ENCODE peak calls at places on chromosomes 2 and 18, in six cellular contexts. Y, R, S, Q, E and Z are unnamed samples.

GRCh38 chr2:43005211-43005974 is 213.0 kb upstream of the HAAO start:
- DNase-seq in S (no peak), E (peak), Y (no peak), Q (no peak), R (no peak), Z (no peak)

GRCh38 chr18:37421349-37422080 is 144.1 kb downstream of the CELF4 start:
- DNase-seq in S (no peak), E (no peak), Q (no peak), Y (no peak), R (no peak), Z (no peak)

GRCh38 chr18:53509886-53510285 is 714.6 kb downstream of the MBD2 start:
- DNase-seq in S (no peak), E (no peak), Q (no peak), Y (no peak), R (no peak), Z (no peak)

GRCh38 chr18:73331212-73331772 is 463.5 kb upstream of the NETO1 start:
- DNase-seq in E (no peak), Q (no peak), R (no peak), S (no peak), Y (no peak), Z (no peak)

GRCh38 chr2:132270981-132271546 is 109.3 kb upstream of the ANKRD30BL start:
- DNase-seq in S (no peak), Q (no peak), R (no peak), E (no peak), Y (no peak), Z (no peak)

GRCh38 chr2:12728221-12728777 is 11.6 kb downstream of the TRIB2 start:
- DNase-seq in R (no peak), Q (peak), S (no peak), E (no peak), Y (peak), Z (no peak)

GRCh38 chr2:121532347-121532766 is 1.7 kb downstream of the RNU4ATAC start:
- DNase-seq in R (peak), Y (no peak), E (no peak), S (no peak), Q (peak), Z (no peak)

GRCh38 chr2:239689985-239690384 is 289.2 kb upstream of the HDAC4 start:
- DNase-seq in E (no peak), S (no peak), Y (no peak), R (no peak), Q (no peak), Z (no peak)

GRCh38 chr2:96330407-96330806 is 5.2 kb upstream of the NCAPH start:
- DNase-seq in S (no peak), R (no peak), Q (no peak), Y (no peak), E (no peak), Z (no peak)

GRCh38 chr2:40034801-40035200 is 255.7 kb upstream of the THUMPD2 start:
- DNase-seq in Y (no peak), S (no peak), R (no peak), Q (no peak), E (no peak), Z (no peak)